ENCODE peak calls at places on chromosomes 12 and 14, in seven cellular contexts. One of them, this sample, is unnamed. For H3K9me3, the result is how much of the 10 kb centered on the place peaks cover.

GRCh38 chr12:100643246-100643645 is 69.8 kb downstream of the GAS2L3 start:
- DNase-seq in effector memory CD4-positive, alpha-beta T cell: no peak
- DNase-seq in heart left ventricle: no peak
- DNase-seq in astrocyte: no peak
- DNase-seq in AG04450: no peak
- DNase-seq in tibial nerve: no peak
- DNase-seq in Caco-2: no peak
- DNase-seq in this sample: no peak

GRCh38 chr12:124683330-124683662 is 115.9 kb upstream of the NCOR2 start:
- DNase-seq in effector memory CD4-positive, alpha-beta T cell: no peak
- DNase-seq in heart left ventricle: no peak
- DNase-seq in astrocyte: no peak
- DNase-seq in AG04450: no peak
- DNase-seq in tibial nerve: no peak
- DNase-seq in Caco-2: peak
- DNase-seq in this sample: no peak

GRCh38 chr14:73833530-73834257 is 17.9 kb upstream of the PTGR2 start:
- DNase-seq in effector memory CD4-positive, alpha-beta T cell: no peak
- DNase-seq in heart left ventricle: no peak
- DNase-seq in astrocyte: peak
- DNase-seq in AG04450: no peak
- DNase-seq in tibial nerve: no peak
- DNase-seq in Caco-2: no peak
- DNase-seq in this sample: no peak

GRCh38 chr14:88421286-88421685 is 35.8 kb downstream of the SPATA7 start:
- DNase-seq in effector memory CD4-positive, alpha-beta T cell: no peak
- DNase-seq in heart left ventricle: no peak
- DNase-seq in astrocyte: peak
- DNase-seq in AG04450: no peak
- DNase-seq in tibial nerve: no peak
- DNase-seq in Caco-2: no peak
- DNase-seq in this sample: no peak

GRCh38 chr12:30458453-30458852 is 237.2 kb downstream of the IPO8 start:
- DNase-seq in effector memory CD4-positive, alpha-beta T cell: no peak
- DNase-seq in heart left ventricle: no peak
- DNase-seq in astrocyte: no peak
- DNase-seq in AG04450: no peak
- DNase-seq in tibial nerve: no peak
- DNase-seq in Caco-2: no peak
- DNase-seq in this sample: no peak

GRCh38 chr12:111216387-111217159 is 152.3 kb downstream of the PHETA1 start:
- DNase-seq in effector memory CD4-positive, alpha-beta T cell: no peak
- DNase-seq in heart left ventricle: no peak
- DNase-seq in astrocyte: no peak
- DNase-seq in AG04450: no peak
- DNase-seq in tibial nerve: no peak
- DNase-seq in Caco-2: no peak
- DNase-seq in this sample: no peak

GRCh38 chr14:73778736-73779135 is 64.6 kb upstream of the PNMA1 start:
- DNase-seq in effector memory CD4-positive, alpha-beta T cell: no peak
- DNase-seq in heart left ventricle: no peak
- DNase-seq in astrocyte: no peak
- DNase-seq in AG04450: no peak
- DNase-seq in tibial nerve: no peak
- DNase-seq in Caco-2: no peak
- DNase-seq in this sample: no peak

GRCh38 chr12:127355061-127355820 is 911.7 kb upstream of the TMEM132C start:
- DNase-seq in effector memory CD4-positive, alpha-beta T cell: no peak
- DNase-seq in heart left ventricle: no peak
- DNase-seq in astrocyte: no peak
- DNase-seq in AG04450: no peak
- DNase-seq in tibial nerve: no peak
- DNase-seq in Caco-2: peak
- DNase-seq in this sample: no peak

DNA sequence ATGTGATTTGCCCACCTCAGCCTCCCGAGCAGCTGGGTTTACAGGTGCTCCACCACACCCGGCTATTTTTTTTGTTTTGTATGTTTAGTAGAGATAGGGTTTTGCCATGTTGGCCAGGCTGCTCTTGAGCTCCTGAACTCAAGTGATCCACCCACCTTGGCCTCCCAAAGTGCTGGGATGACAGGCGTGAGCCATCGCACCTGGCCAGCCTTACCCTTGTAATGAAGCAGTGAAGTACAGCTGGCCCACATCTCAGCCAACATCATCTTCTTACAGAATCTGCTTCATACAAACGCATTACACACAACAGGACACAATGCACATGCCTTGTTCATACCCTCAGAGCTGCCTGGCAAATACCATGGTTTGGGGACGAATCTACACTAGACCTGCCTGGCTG is 31.3 kb upstream of the CHFR start:
- DNase-seq in effector memory CD4-positive, alpha-beta T cell: no peak
- DNase-seq in heart left ventricle: no peak
- DNase-seq in astrocyte: no peak
- DNase-seq in AG04450: no peak
- DNase-seq in tibial nerve: no peak
- DNase-seq in Caco-2: no peak
- DNase-seq in this sample: no peak
- H3K9me3 ChIP-seq in effector memory CD4-positive, alpha-beta T cell: under half
- H3K9me3 ChIP-seq in heart left ventricle: half or more
- H3K9me3 ChIP-seq in astrocyte: under half
- H3K9me3 ChIP-seq in AG04450: half or more
- H3K9me3 ChIP-seq in tibial nerve: under half
- H3K9me3 ChIP-seq in Caco-2: under half
- H3K9me3 ChIP-seq in this sample: under half

GRCh38 chr12:28237423-28237822 is 47.2 kb downstream of the CCDC91 start:
- DNase-seq in effector memory CD4-positive, alpha-beta T cell: no peak
- DNase-seq in heart left ventricle: no peak
- DNase-seq in astrocyte: no peak
- DNase-seq in AG04450: no peak
- DNase-seq in tibial nerve: no peak
- DNase-seq in Caco-2: peak
- DNase-seq in this sample: no peak

GRCh38 chr12:28235985-28236384 is 45.7 kb downstream of the CCDC91 start:
- DNase-seq in effector memory CD4-positive, alpha-beta T cell: no peak
- DNase-seq in heart left ventricle: no peak
- DNase-seq in astrocyte: no peak
- DNase-seq in AG04450: no peak
- DNase-seq in tibial nerve: no peak
- DNase-seq in Caco-2: no peak
- DNase-seq in this sample: no peak

GRCh38 chr12:28232212-28232928 is 42.1 kb downstream of the CCDC91 start:
- DNase-seq in effector memory CD4-positive, alpha-beta T cell: no peak
- DNase-seq in heart left ventricle: no peak
- DNase-seq in astrocyte: no peak
- DNase-seq in AG04450: no peak
- DNase-seq in tibial nerve: no peak
- DNase-seq in Caco-2: no peak
- DNase-seq in this sample: no peak

GRCh38 chr12:28231248-28231647 is 41.0 kb downstream of the CCDC91 start:
- DNase-seq in effector memory CD4-positive, alpha-beta T cell: no peak
- DNase-seq in heart left ventricle: no peak
- DNase-seq in astrocyte: no peak
- DNase-seq in AG04450: no peak
- DNase-seq in tibial nerve: no peak
- DNase-seq in Caco-2: no peak
- DNase-seq in this sample: no peak

DNA sequence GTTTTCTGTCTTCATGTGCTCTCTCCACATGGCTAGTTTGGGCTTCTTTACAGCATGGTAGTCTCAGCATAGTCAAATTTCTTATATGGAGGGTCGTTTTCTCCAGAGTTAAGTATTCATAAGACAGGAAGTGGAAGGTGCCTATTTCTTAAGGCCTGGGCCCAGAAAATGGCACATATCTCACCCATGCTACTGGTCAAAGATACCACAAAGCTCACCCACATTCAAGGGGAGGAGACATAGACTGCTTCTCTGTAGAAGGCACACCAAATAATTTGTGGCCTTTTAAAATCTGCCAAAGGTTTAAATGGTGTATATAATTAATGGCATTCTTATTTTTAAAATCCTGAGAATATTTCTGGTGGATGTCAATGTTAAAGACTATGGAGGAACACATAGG is 44.8 kb downstream of the CCDC91 start:
- DNase-seq in effector memory CD4-positive, alpha-beta T cell: no peak
- DNase-seq in heart left ventricle: no peak
- DNase-seq in astrocyte: no peak
- DNase-seq in AG04450: no peak
- DNase-seq in tibial nerve: no peak
- DNase-seq in Caco-2: no peak
- DNase-seq in this sample: no peak
- H3K9me3 ChIP-seq in effector memory CD4-positive, alpha-beta T cell: under half
- H3K9me3 ChIP-seq in heart left ventricle: under half
- H3K9me3 ChIP-seq in astrocyte: under half
- H3K9me3 ChIP-seq in AG04450: under half
- H3K9me3 ChIP-seq in tibial nerve: under half
- H3K9me3 ChIP-seq in Caco-2: under half
- H3K9me3 ChIP-seq in this sample: under half

GRCh38 chr14:105907276-105907675 is 380.9 kb downstream of the TMEM121 start:
- DNase-seq in effector memory CD4-positive, alpha-beta T cell: no peak
- DNase-seq in heart left ventricle: no peak
- DNase-seq in astrocyte: no peak
- DNase-seq in AG04450: no peak
- DNase-seq in tibial nerve: no peak
- DNase-seq in Caco-2: no peak
- DNase-seq in this sample: no peak
- H3K9me3 ChIP-seq in effector memory CD4-positive, alpha-beta T cell: under half
- H3K9me3 ChIP-seq in heart left ventricle: under half
- H3K9me3 ChIP-seq in astrocyte: under half
- H3K9me3 ChIP-seq in AG04450: half or more
- H3K9me3 ChIP-seq in tibial nerve: under half
- H3K9me3 ChIP-seq in Caco-2: under half
- H3K9me3 ChIP-seq in this sample: under half

GRCh38 chr12:31837913-31838312 is 109.1 kb upstream of the AMN1 start:
- DNase-seq in effector memory CD4-positive, alpha-beta T cell: no peak
- DNase-seq in heart left ventricle: no peak
- DNase-seq in astrocyte: no peak
- DNase-seq in AG04450: no peak
- DNase-seq in tibial nerve: no peak
- DNase-seq in Caco-2: no peak
- DNase-seq in this sample: no peak

GRCh38 chr12:31832740-31833540 is 104.1 kb upstream of the AMN1 start:
- DNase-seq in effector memory CD4-positive, alpha-beta T cell: no peak
- DNase-seq in heart left ventricle: no peak
- DNase-seq in astrocyte: no peak
- DNase-seq in AG04450: no peak
- DNase-seq in tibial nerve: no peak
- DNase-seq in Caco-2: no peak
- DNase-seq in this sample: peak

GRCh38 chr12:31834158-31834557 is 105.3 kb upstream of the AMN1 start:
- DNase-seq in effector memory CD4-positive, alpha-beta T cell: no peak
- DNase-seq in heart left ventricle: no peak
- DNase-seq in astrocyte: no peak
- DNase-seq in AG04450: no peak
- DNase-seq in tibial nerve: no peak
- DNase-seq in Caco-2: no peak
- DNase-seq in this sample: no peak

GRCh38 chr12:31835276-31835882 is 106.6 kb upstream of the AMN1 start:
- DNase-seq in effector memory CD4-positive, alpha-beta T cell: no peak
- DNase-seq in heart left ventricle: no peak
- DNase-seq in astrocyte: no peak
- DNase-seq in AG04450: no peak
- DNase-seq in tibial nerve: no peak
- DNase-seq in Caco-2: no peak
- DNase-seq in this sample: no peak

DNA sequence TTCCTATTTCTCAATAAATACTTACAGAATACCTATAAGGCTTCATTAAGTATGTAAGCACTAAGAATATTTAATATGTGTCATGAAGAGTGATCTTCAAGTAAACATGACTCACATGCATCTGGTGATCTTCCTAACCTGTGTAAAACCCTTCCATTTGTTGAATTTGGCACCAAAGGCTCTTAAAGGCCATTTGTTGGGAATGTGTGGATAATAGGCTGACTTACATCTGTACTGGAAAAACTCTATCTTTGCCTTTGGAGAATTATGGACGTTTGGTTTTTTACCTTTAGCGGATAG is 104.7 kb upstream of the AMN1 start:
- DNase-seq in effector memory CD4-positive, alpha-beta T cell: no peak
- DNase-seq in heart left ventricle: no peak
- DNase-seq in astrocyte: peak
- DNase-seq in AG04450: no peak
- DNase-seq in tibial nerve: no peak
- DNase-seq in Caco-2: no peak
- DNase-seq in this sample: no peak
- H3K9me3 ChIP-seq in effector memory CD4-positive, alpha-beta T cell: under half
- H3K9me3 ChIP-seq in heart left ventricle: under half
- H3K9me3 ChIP-seq in astrocyte: under half
- H3K9me3 ChIP-seq in AG04450: under half
- H3K9me3 ChIP-seq in tibial nerve: under half
- H3K9me3 ChIP-seq in Caco-2: under half
- H3K9me3 ChIP-seq in this sample: under half

GRCh38 chr14:26163761-26164160 is 434.1 kb downstream of the NOVA1 start:
- DNase-seq in effector memory CD4-positive, alpha-beta T cell: no peak
- DNase-seq in heart left ventricle: peak
- DNase-seq in astrocyte: peak
- DNase-seq in AG04450: no peak
- DNase-seq in tibial nerve: no peak
- DNase-seq in Caco-2: peak
- DNase-seq in this sample: no peak
- H3K9me3 ChIP-seq in effector memory CD4-positive, alpha-beta T cell: under half
- H3K9me3 ChIP-seq in heart left ventricle: under half
- H3K9me3 ChIP-seq in astrocyte: under half
- H3K9me3 ChIP-seq in AG04450: under half
- H3K9me3 ChIP-seq in tibial nerve: under half
- H3K9me3 ChIP-seq in Caco-2: under half
- H3K9me3 ChIP-seq in this sample: under half